ENCODE peak calls at places on chromosomes 11 and 22, in five cellular contexts. N is H9; B is CD8-positive, alpha-beta memory T cell; S is effector memory CD4-positive, alpha-beta T cell; Z is cardiac muscle cell. Q is an unnamed sample. For H3K4me1, the result is how much of the 10 kb centered on the place peaks cover.

GRCh38 chr11:12448131-12448939 is 71.0 kb downstream of the PARVA start:
- DNase-seq in S (no peak), Z (no peak), B (no peak), N (no peak), Q (no peak)

GRCh38 chr11:13486926-13487660 is 8.7 kb downstream of the PTH start:
- DNase-seq in S (no peak), N (peak), Z (peak), B (peak), Q (peak)

GRCh38 chr11:60855726-60856633 is at the start of gene PTGDR2:
- DNase-seq in Z (peak), N (no peak), S (no peak), B (peak), Q (no peak)

GRCh38 chr22:24429411-24430365 is 2.3 kb downstream of the ADORA2A start:
- DNase-seq in Z (no peak), S (peak), N (peak), B (peak), Q (peak)

GRCh38 chr11:18527512-18527911 is 770 bp upstream of the TSG101 start:
- DNase-seq in S (no peak), N (no peak), B (no peak), Z (peak), Q (peak)

GRCh38 chr11:61682093-61682732 is 2.0 kb downstream of the DAGLA start:
- DNase-seq in S (no peak), B (no peak), Z (no peak), N (no peak), Q (no peak)

GRCh38 chr11:10993186-10993585 is 135.3 kb upstream of the ZBED5 start:
- DNase-seq in B (no peak), N (no peak), Z (no peak), S (no peak), Q (no peak)

GRCh38 chr22:11628651-11629511 is 3899.1 kb upstream of the OR11H1 start:
- DNase-seq in S (no peak), N (no peak), Z (no peak), B (no peak), Q (no peak)

GRCh38 chr11:77081381-77081851 is 14.6 kb downstream of the CAPN5 start:
- DNase-seq in B (no peak), N (no peak), S (no peak), Z (no peak), Q (no peak)

GRCh38 chr22:32804036-32804435 is 2.5 kb downstream of the TIMP3 start:
- DNase-seq in S (no peak), B (no peak), Z (peak), N (no peak), Q (no peak)

GRCh38 chr22:17655289-17655688 is 16.7 kb downstream of the BCL2L13 start:
- DNase-seq in N (no peak), Z (peak), B (no peak), S (no peak), Q (no peak)

GRCh38 chr11:23990346-23990745 is 506.5 kb upstream of the LUZP2 start:
- DNase-seq in Z (peak), B (no peak), S (no peak), N (no peak), Q (no peak)

GRCh38 chr11:72418834-72419560 is 15.3 kb downstream of the CLPB start:
- DNase-seq in Z (no peak), S (no peak), N (no peak), B (no peak), Q (no peak)

GRCh38 chr11:95500466-95500865 is 269.5 kb upstream of the SESN3 start:
- DNase-seq in Z (no peak), S (no peak), N (no peak), B (no peak), Q (no peak)

GRCh38 chr22:17272511-17272991 is 53.3 kb upstream of the ADA2 start:
- DNase-seq in B (no peak), S (no peak), N (peak), Z (no peak), Q (no peak)

GRCh38 chr11:114977596-114977995 is 299.3 kb downstream of the NXPE2 start:
- DNase-seq in S (no peak), B (no peak), N (no peak), Z (no peak), Q (no peak)
- H3K4me1 ChIP-seq in S (under half), B (under half), N (under half), Z (under half), Q (under half)

DNA sequence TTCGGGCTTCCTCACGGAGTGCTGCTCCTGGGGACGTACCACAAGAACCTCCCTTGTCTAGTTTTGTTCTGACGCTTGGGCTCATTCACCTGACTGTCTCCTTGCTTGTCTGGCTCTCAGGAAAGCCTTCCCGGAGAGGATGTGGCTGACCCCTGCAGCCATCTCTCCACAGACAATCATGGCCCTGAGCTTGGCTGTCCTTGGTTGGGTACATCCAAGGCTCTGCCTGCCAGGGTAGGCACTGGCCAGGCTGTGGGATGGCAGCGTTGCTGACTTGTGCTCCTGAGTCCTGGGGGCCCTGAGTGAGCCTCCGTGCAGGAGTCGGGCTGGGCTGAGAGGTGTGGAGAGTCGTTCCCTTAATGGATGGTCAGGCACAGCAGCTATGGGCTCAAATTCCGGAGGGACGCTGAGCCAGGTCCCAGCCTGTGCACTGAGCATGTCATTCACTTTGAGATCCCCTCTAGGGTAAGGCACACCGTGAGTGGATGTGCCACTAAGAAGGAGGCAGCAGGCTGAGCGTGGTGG is 32.8 kb downstream of the BCR start:
- DNase-seq in S (no peak), Z (no peak), B (no peak), N (no peak), Q (no peak)
- H3K4me1 ChIP-seq in S (under half), Z (under half), B (under half), N (under half), Q (half or more)

GRCh38 chr22:45535400-45535799 is 32.7 kb downstream of the FBLN1 start:
- DNase-seq in B (no peak), N (no peak), Z (no peak), S (no peak), Q (no peak)

GRCh38 chr22:45533731-45534130 is 31.0 kb downstream of the FBLN1 start:
- DNase-seq in Z (no peak), B (no peak), N (no peak), S (no peak), Q (no peak)

GRCh38 chr22:45531441-45531840 is 28.8 kb downstream of the FBLN1 start:
- DNase-seq in N (no peak), S (no peak), B (no peak), Z (no peak), Q (no peak)

GRCh38 chr22:45531944-45532631 is 29.4 kb downstream of the FBLN1 start:
- DNase-seq in Z (no peak), S (no peak), B (no peak), N (no peak), Q (no peak)

GRCh38 chr22:45534339-45535192 is 31.9 kb downstream of the FBLN1 start:
- DNase-seq in B (no peak), S (no peak), N (no peak), Z (peak), Q (no peak)
- H3K4me1 ChIP-seq in B (under half), S (under half), N (under half), Z (under half), Q (under half)

DNA sequence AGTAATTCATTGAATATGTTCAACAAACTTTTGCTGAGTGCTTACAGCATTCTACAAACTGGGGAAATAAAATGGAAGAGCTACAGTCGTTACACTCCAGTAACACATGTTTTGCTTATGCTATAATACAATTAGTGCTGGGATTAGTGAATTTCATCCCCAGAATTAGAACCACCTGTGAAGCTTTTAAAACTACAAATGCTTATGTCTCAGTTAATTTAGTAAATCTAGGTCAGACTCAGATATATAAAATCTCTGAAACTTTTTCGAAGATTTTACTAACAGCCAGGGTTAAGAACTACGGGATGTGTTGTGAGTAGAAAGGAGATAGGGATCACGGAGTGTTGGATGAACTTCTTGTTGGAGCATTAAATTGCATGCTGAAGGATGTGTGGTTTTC is 33.7 kb upstream of the EED start:
- DNase-seq in S (no peak), N (no peak), B (no peak), Z (no peak), Q (no peak)
- H3K4me1 ChIP-seq in S (under half), N (under half), B (under half), Z (under half), Q (under half)

DNA sequence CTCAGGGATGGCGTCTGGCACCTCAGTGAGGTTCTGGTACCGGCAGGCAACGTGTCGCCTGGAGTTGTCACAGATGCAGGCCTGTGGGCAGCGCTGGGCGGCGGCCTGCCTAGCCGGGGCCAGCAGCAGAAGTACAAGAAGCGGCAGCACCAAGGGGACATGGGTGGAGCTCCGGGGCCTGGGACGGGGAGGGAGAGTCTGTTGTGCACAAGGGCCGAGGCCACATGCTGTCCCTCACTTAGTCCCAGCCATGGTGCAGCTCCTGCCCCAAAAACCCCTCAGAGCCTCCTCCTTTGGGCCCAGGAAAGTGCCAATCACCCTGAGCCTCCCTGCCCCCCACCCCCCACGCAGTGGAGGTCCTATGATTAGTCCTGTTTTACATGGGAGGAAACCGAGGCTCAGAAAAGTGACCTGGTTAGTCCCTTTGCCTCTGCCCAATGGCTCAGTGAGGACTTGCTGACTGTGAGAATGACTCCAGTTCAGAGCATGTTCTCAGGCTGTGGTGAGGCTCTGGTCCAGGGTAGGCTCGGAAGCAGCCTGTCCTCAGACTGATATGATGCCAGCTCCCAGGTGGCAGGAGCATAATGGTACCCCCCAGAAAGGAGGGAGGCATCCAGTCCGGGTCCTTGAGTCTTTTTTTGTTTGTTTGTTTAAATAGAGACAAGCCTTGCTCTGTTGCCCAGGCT is 1.1 kb downstream of the CHADL start:
- DNase-seq in S (no peak), N (no peak), Z (no peak), B (no peak), Q (no peak)
- H3K4me1 ChIP-seq in S (under half), N (under half), Z (under half), B (under half), Q (under half)

GRCh38 chr11:1869427-1870325 is 16.8 kb downstream of the LSP1 start:
- DNase-seq in N (no peak), S (no peak), Z (no peak), B (no peak), Q (no peak)
- H3K4me1 ChIP-seq in N (under half), S (half or more), Z (under half), B (under half), Q (under half)

DNA sequence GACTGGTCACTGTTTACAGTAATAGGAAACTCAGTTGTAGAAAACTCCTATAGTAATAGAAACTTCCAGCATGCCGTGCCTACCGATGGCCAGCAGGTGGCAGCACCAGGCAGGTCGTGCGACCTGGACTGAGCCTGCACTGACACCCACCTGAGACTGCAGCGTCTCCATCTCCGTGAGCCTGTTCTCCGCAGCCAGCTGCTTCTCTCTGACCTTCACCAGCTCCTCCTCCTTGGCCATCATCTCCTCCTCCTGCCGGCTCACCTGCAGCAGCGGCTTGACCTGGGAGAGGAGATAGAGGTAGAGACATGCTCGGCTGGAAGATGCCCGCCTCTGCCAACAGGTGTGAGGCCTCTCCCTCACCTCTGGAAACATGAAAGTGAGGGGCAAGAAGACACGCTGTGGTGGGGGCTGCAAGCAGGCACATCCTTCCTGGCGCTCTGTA is 48.5 kb downstream of the APOL1 start:
- DNase-seq in N (peak), Z (peak), B (peak), S (peak), Q (peak)
- H3K4me1 ChIP-seq in N (under half), Z (under half), B (under half), S (under half), Q (under half)

GRCh38 chr11:133986545-133986944 is 29.8 kb upstream of the IGSF9B start:
- DNase-seq in Z (no peak), B (no peak), S (no peak), N (no peak), Q (no peak)
- H3K4me1 ChIP-seq in Z (under half), B (under half), S (under half), N (under half), Q (under half)

GRCh38 chr11:66081505-66081904 is 11.4 kb downstream of the PACS1 start:
- DNase-seq in N (no peak), Z (peak), B (peak), S (peak), Q (peak)
- H3K4me1 ChIP-seq in N (under half), Z (under half), B (half or more), S (half or more), Q (half or more)

GRCh38 chr11:63670738-63671321 is 346 bp downstream of the ATL3 start:
- DNase-seq in N (peak), S (no peak), B (peak), Z (peak), Q (peak)

GRCh38 chr11:63668396-63668795 is 2.8 kb downstream of the ATL3 start:
- DNase-seq in Z (no peak), S (no peak), B (no peak), N (no peak), Q (no peak)

GRCh38 chr11:63671322-63672155 is at the start of gene ATL3:
- DNase-seq in Z (peak), N (peak), B (peak), S (peak), Q (peak)

GRCh38 chr11:63672156-63672463 is 934 bp upstream of the ATL3 start:
- DNase-seq in N (no peak), S (no peak), B (no peak), Z (no peak), Q (no peak)

GRCh38 chr11:63670077-63670737 is 969 bp downstream of the ATL3 start:
- DNase-seq in Z (peak), S (no peak), B (no peak), N (no peak), Q (peak)
- H3K4me1 ChIP-seq in Z (under half), S (under half), B (under half), N (under half), Q (under half)